ENCODE peak calls at places on chromosome 19, in nine cellular contexts. M is stimulated activated CD4-positive, alpha-beta T cell treated with anti-CD3 and anti-CD28 coated beads, Interleukin-1b, Interleukin-23, amount 100 ng/mL, for 4 hours; T is left lobe of liver; R is activated CD4-positive, alpha-beta T cell treated with anti-CD3 and anti-CD28 coated beads for 4 hours; S is hepatocyte; U is omental fat pad; J is T-helper 2 cell; D is activated T-cell treated with anti-CD3 and anti-CD28 coated beads for 1 hour; V is stimulated activated naive CD8-positive, alpha-beta T cell treated with anti-CD3 and anti-CD28 coated beads, Interleukin-15, amount 100 ng/mL, for 72 hours. B is an unnamed sample.
A peak's percentile ranks its signal among the peaks of the same experiment; 100 is the strongest.

GRCh38 chr19:43667524-43668405 is 2.2 kb downstream of the PLAUR start:
- DNase-seq in M (no peak), T (no peak), R (no peak), S (no peak), U (peak; percentile 96), J (no peak), D (peak; percentile 87), V (peak; percentile 16), B (peak; percentile 97)

GRCh38 chr19:45528744-45529453 is 21.6 kb downstream of the VASP start:
- DNase-seq in M (no peak), T (no peak), R (no peak), S (peak; percentile 76), U (no peak), J (no peak), D (no peak), V (no peak), B (no peak)

GRCh38 chr19:46617566-46618079 is 7.3 kb downstream of the PTGIR start:
- DNase-seq in M (no peak), T (no peak), R (no peak), S (no peak), U (no peak), J (no peak), D (no peak), V (peak; percentile 54), B (no peak)

GRCh38 chr19:40348961-40349507 is 539 bp downstream of the PLD3 start:
- DNase-seq in M (no peak), T (no peak), R (no peak), S (peak; percentile 38), U (no peak), J (no peak), D (no peak), V (no peak), B (no peak)

GRCh38 chr19:42553292-42554045 is 25.2 kb upstream of the CEACAM1 start:
- DNase-seq in M (no peak), T (no peak), R (no peak), S (no peak), U (no peak), J (no peak), D (no peak), V (no peak), B (no peak)

GRCh38 chr19:6383188-6383587 is 7.5 kb upstream of the PSPN start:
- DNase-seq in M (no peak), T (no peak), R (no peak), S (no peak), U (no peak), J (no peak), D (no peak), V (no peak), B (no peak)

GRCh38 chr19:36106441-36106840 is 4.5 kb upstream of the OVOL3 start:
- DNase-seq in M (no peak), T (no peak), R (no peak), S (no peak), U (no peak), J (no peak), D (no peak), V (no peak), B (no peak)

GRCh38 chr19:662207-662961 is 630 bp downstream of the RNF126 start:
- DNase-seq in M (peak; percentile 63), T (peak; percentile 66), R (peak; percentile 73), S (peak; percentile 75), U (no peak), J (peak; percentile 63), D (peak; percentile 59), V (peak; percentile 69), B (no peak)

GRCh38 chr19:1566392-1567115 is 1.6 kb downstream of the MEX3D start:
- DNase-seq in M (no peak), T (no peak), R (no peak), S (peak; percentile 88), U (no peak), J (no peak), D (no peak), V (no peak), B (peak; percentile 93)

GRCh38 chr19:44904426-44904994 is 1.1 kb upstream of the APOE start:
- DNase-seq in M (no peak), T (peak; percentile 65), R (no peak), S (peak; percentile 31), U (no peak), J (no peak), D (no peak), V (no peak), B (no peak)

GRCh38 chr19:47284324-47284899 is 9.7 kb downstream of the INAFM1 start:
- DNase-seq in M (no peak), T (no peak), R (peak; percentile 68), S (peak; percentile 79), U (no peak), J (no peak), D (peak; percentile 35), V (no peak), B (no peak)

GRCh38 chr19:1027020-1027952 is 878 bp downstream of the CNN2 start:
- DNase-seq in M (no peak), T (no peak), R (no peak), S (no peak), U (no peak), J (no peak), D (no peak), V (peak; percentile 52), B (no peak)

GRCh38 chr19:13938361-13939027 is at the start of gene PODNL1:
- DNase-seq in M (no peak), T (no peak), R (no peak), S (peak; percentile 17), U (no peak), J (no peak), D (no peak), V (no peak), B (no peak)

B was measured in posterior cingulate gyrus.